ENCODE peak calls at places on chromosomes 11 and 22, in five cellular contexts. W is HFF-Myc, F is nephron progenitor cell, A is dorsolateral prefrontal cortex, T is GM20000. L is an unnamed sample.

GRCh38 chr11:35618497-35619029 is 303 bp downstream of the FJX1 start:
- DNase-seq in W (no peak), F (no peak), A (no peak), T (peak), L (no peak)

GRCh38 chr11:66950113-66950535 is 8.1 kb downstream of the PC start:
- DNase-seq in W (no peak), F (peak), A (no peak), T (no peak), L (no peak)

GRCh38 chr11:76209956-76210885 is 3.9 kb upstream of the WNT11 start:
- DNase-seq in W (no peak), F (peak), A (no peak), T (peak), L (no peak)

GRCh38 chr11:44112083-44112865 is 16.8 kb downstream of the EXT2 start:
- DNase-seq in W (peak), F (no peak), A (peak), T (no peak), L (peak)

GRCh38 chr11:80390546-80390945 is 949.7 kb upstream of the TENM4 start:
- DNase-seq in W (no peak), F (no peak), A (no peak), T (no peak), L (no peak)

GRCh38 chr11:3106736-3107524 is 49.7 kb upstream of the CARS1 start:
- DNase-seq in W (no peak), F (peak), A (peak), T (no peak), L (no peak)

GRCh38 chr11:64246874-64247728 is at the start of gene PPP1R14B:
- DNase-seq in W (no peak), F (peak), A (peak), T (peak), L (no peak)

GRCh38 chr11:111457731-111458368 is 54.3 kb downstream of the BTG4 start:
- DNase-seq in W (no peak), F (no peak), A (no peak), T (no peak), L (no peak)

GRCh38 chr11:61057615-61058014 is 44.7 kb upstream of the CD5 start:
- DNase-seq in W (no peak), F (no peak), A (no peak), T (no peak), L (no peak)

GRCh38 chr11:60777572-60777971 is 7.6 kb upstream of the MS4A10 start:
- DNase-seq in W (peak), F (no peak), A (no peak), T (no peak), L (peak)

GRCh38 chr22:39306456-39307361 is 12.7 kb downstream of the RPL3 start:
- DNase-seq in W (no peak), F (peak), A (no peak), T (no peak), L (no peak)

GRCh38 chr11:111044751-111045407 is 200.6 kb upstream of the POU2AF2 start:
- DNase-seq in W (no peak), F (no peak), A (no peak), T (no peak), L (no peak)

GRCh38 chr11:74443071-74443864 is 24.1 kb downstream of the KCNE3 start:
- DNase-seq in W (no peak), F (no peak), A (no peak), T (no peak), L (no peak)

GRCh38 chr22:50686794-50687193 is 14.2 kb downstream of the SHANK3 start:
- DNase-seq in W (no peak), F (no peak), A (no peak), T (no peak), L (no peak)

GRCh38 chr22:50684501-50684900 is 11.9 kb downstream of the SHANK3 start:
- DNase-seq in W (no peak), F (no peak), A (peak), T (peak), L (no peak)

GRCh38 chr22:50683086-50683993 is 10.7 kb downstream of the SHANK3 start:
- DNase-seq in W (no peak), F (no peak), A (peak), T (peak), L (no peak)

GRCh38 chr22:50683994-50684371 is 11.4 kb downstream of the SHANK3 start:
- DNase-seq in W (no peak), F (no peak), A (peak), T (peak), L (no peak)

GRCh38 chr22:50684986-50685385 is 12.4 kb downstream of the SHANK3 start:
- DNase-seq in W (no peak), F (no peak), A (no peak), T (peak), L (no peak)
- TF ChIP-seq CTCF in W (no peak), F (no peak), A (no peak), T (no peak), L (no peak)

DNA sequence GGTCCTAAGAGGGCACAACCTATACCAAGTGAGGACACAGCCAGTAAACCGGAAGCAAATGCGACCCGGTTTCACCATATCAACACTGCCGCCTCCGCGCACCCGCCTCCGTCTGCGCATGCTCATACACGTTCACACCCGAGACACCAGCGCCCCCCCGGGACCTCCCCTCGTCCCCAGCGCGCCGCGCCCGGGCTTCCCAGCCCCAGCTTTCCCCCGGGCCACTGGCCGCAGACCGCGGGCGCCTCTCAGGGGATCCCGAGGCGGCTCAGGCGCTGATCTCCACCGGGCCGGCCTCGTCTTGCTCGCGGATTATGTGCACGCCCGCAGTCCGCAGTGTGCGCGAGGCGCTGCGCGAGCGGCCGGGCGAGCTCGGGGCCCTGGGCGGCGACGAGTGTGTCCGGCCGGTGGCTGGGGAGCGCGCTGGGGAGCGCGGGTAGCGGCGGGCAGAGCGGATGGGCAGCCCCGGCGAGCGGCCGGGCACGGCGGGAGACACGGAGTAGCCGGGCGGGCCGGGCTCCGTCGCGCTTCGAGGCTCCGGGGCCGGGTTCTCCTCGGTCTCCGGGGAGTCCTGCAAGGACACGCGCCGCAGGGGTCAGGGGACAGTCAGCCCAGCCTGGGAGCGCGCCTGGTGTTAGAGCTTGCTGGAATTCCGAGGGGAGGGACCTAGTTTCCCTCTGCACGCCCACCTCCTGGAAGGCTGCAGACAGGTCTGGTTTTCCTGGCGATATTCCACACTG is 2.0 kb downstream of the HEPN1 start:
- DNase-seq in W (no peak), F (peak), A (no peak), T (peak), L (no peak)
- TF ChIP-seq CTCF in W (no peak), F (no peak), A (no peak), T (no peak), L (peak)

GRCh38 chr11:112694813-112695212 is 266.4 kb upstream of the NCAM1 start:
- DNase-seq in W (no peak), F (no peak), A (no peak), T (no peak), L (no peak)
- TF ChIP-seq CTCF in W (no peak), F (no peak), A (no peak), T (no peak), L (no peak)

DNA sequence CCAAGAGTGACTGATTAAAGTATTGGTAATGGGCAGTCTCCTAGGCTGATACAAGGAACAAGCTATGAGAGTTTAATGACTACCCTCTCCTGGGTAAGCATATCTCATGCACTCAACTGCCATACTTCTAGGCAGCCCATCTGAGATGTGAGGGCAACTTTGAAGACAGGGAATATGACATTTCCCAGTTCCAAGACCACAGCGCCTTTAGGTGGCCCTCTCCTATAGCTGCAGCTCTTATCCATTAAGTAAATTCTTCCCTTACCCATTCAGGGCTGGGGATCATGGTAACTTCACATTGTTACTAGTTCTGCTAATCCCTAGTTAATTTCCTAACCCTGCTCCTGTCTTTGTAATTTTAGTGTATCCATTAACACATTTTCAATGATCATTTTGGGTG is 157.3 kb upstream of the CTSC start:
- DNase-seq in W (no peak), F (no peak), A (no peak), T (no peak), L (no peak)
- TF ChIP-seq CTCF in W (no peak), F (no peak), A (no peak), T (no peak), L (no peak)

DNA sequence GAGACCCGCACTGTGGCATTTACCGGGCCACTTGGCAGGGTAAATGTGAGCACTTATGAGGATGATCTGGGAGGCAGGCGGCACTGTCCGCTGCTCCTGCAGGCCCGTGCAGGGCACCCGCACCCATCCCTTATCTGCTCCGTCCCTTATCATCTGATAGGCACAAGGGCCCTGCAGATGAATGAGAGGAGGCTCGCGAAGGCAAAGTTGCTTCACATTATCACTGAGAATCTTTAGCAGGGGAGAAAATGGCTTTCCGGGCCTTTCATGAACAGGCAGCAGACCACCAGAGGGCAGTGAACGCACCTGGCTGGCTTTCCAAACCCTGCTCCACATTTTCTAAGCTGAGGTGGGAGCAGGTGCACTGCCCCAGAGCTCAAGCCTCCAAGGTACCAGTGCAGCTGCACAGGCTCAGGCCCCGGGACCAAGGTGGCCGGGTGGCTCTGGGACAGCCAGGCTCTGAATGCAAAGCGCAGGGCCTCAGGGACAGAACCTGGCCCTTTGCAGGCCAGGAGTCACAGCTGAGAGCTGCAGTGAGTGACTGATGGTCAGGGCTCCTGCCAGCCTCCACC is 165.6 kb downstream of the SHANK2 start:
- DNase-seq in W (no peak), F (peak), A (peak), T (no peak), L (no peak)
- TF ChIP-seq CTCF in W (peak), F (peak), A (peak), T (peak), L (peak)

L was measured in AG04449.